ENCODE peak calls at places on chromosome 22, in six cellular contexts. One of them, this sample, is unnamed.

GRCh38 chr22:36056980-36057379 is 28.4 kb upstream of the RBFOX2 start:
- DNase-seq in pancreas: no peak
- DNase-seq in BE2C: no peak
- DNase-seq in GM23338: no peak
- DNase-seq in astrocyte of the spinal cord: no peak
- DNase-seq in fibroblast of mammary gland: peak
- DNase-seq in this sample: no peak

GRCh38 chr22:43209971-43210370 is 23.0 kb upstream of the TTLL12 start:
- DNase-seq in pancreas: no peak
- DNase-seq in BE2C: no peak
- DNase-seq in GM23338: no peak
- DNase-seq in astrocyte of the spinal cord: no peak
- DNase-seq in fibroblast of mammary gland: no peak
- DNase-seq in this sample: no peak

GRCh38 chr22:22064580-22064979 is 82.0 kb upstream of the TOP3B start:
- DNase-seq in pancreas: no peak
- DNase-seq in BE2C: no peak
- DNase-seq in GM23338: no peak
- DNase-seq in astrocyte of the spinal cord: no peak
- DNase-seq in fibroblast of mammary gland: no peak
- DNase-seq in this sample: no peak

GRCh38 chr22:43404673-43405385 is 7.0 kb upstream of the MPPED1 start:
- DNase-seq in pancreas: no peak
- DNase-seq in BE2C: no peak
- DNase-seq in GM23338: no peak
- DNase-seq in astrocyte of the spinal cord: no peak
- DNase-seq in fibroblast of mammary gland: no peak
- DNase-seq in this sample: no peak

GRCh38 chr22:47067911-47068654 is 305.6 kb downstream of the TBC1D22A start:
- DNase-seq in pancreas: no peak
- DNase-seq in BE2C: no peak
- DNase-seq in GM23338: no peak
- DNase-seq in astrocyte of the spinal cord: no peak
- DNase-seq in fibroblast of mammary gland: no peak
- DNase-seq in this sample: no peak

GRCh38 chr22:28021116-28021997 is 102.3 kb upstream of the PITPNB start:
- DNase-seq in pancreas: peak
- DNase-seq in BE2C: no peak
- DNase-seq in GM23338: no peak
- DNase-seq in astrocyte of the spinal cord: no peak
- DNase-seq in fibroblast of mammary gland: no peak
- DNase-seq in this sample: no peak

GRCh38 chr22:23622634-23623033 is 9.5 kb downstream of the DRICH1 start:
- DNase-seq in pancreas: no peak
- DNase-seq in BE2C: no peak
- DNase-seq in GM23338: no peak
- DNase-seq in astrocyte of the spinal cord: no peak
- DNase-seq in fibroblast of mammary gland: no peak
- DNase-seq in this sample: no peak

GRCh38 chr22:47854226-47854625 is 1091.8 kb downstream of the TBC1D22A start:
- DNase-seq in pancreas: no peak
- DNase-seq in BE2C: no peak
- DNase-seq in GM23338: no peak
- DNase-seq in astrocyte of the spinal cord: no peak
- DNase-seq in fibroblast of mammary gland: no peak
- DNase-seq in this sample: no peak

GRCh38 chr22:28430656-28431055 is 249.0 kb downstream of the TTC28 start:
- DNase-seq in pancreas: no peak
- DNase-seq in BE2C: no peak
- DNase-seq in GM23338: no peak
- DNase-seq in astrocyte of the spinal cord: no peak
- DNase-seq in fibroblast of mammary gland: no peak
- DNase-seq in this sample: no peak

GRCh38 chr22:33049125-33049729 is 9.0 kb downstream of the SYN3 start:
- DNase-seq in pancreas: peak
- DNase-seq in BE2C: peak
- DNase-seq in GM23338: peak
- DNase-seq in astrocyte of the spinal cord: peak
- DNase-seq in fibroblast of mammary gland: peak
- DNase-seq in this sample: peak

GRCh38 chr22:21714059-21714770 is 21.4 kb downstream of the YPEL1 start:
- DNase-seq in pancreas: peak
- DNase-seq in BE2C: no peak
- DNase-seq in GM23338: no peak
- DNase-seq in astrocyte of the spinal cord: no peak
- DNase-seq in fibroblast of mammary gland: no peak
- DNase-seq in this sample: no peak

GRCh38 chr22:42432818-42433217 is 615 bp upstream of the NFAM1 start:
- DNase-seq in pancreas: no peak
- DNase-seq in BE2C: no peak
- DNase-seq in GM23338: no peak
- DNase-seq in astrocyte of the spinal cord: no peak
- DNase-seq in fibroblast of mammary gland: no peak
- DNase-seq in this sample: no peak

GRCh38 chr22:42261266-42261665 is 9.2 kb downstream of the TCF20 start:
- DNase-seq in pancreas: no peak
- DNase-seq in BE2C: no peak
- DNase-seq in GM23338: no peak
- DNase-seq in astrocyte of the spinal cord: peak
- DNase-seq in fibroblast of mammary gland: peak
- DNase-seq in this sample: no peak

GRCh38 chr22:22692707-22693530 is 48.5 kb downstream of the GGTLC2 start:
- DNase-seq in pancreas: peak
- DNase-seq in BE2C: peak
- DNase-seq in GM23338: peak
- DNase-seq in astrocyte of the spinal cord: peak
- DNase-seq in fibroblast of mammary gland: peak
- DNase-seq in this sample: no peak

GRCh38 chr22:43841742-43842141 is 20.6 kb downstream of the SULT4A1 start:
- DNase-seq in pancreas: no peak
- DNase-seq in BE2C: no peak
- DNase-seq in GM23338: no peak
- DNase-seq in astrocyte of the spinal cord: no peak
- DNase-seq in fibroblast of mammary gland: no peak
- DNase-seq in this sample: no peak

GRCh38 chr22:21016644-21017420 is 1.9 kb downstream of the P2RX6 start:
- DNase-seq in pancreas: no peak
- DNase-seq in BE2C: no peak
- DNase-seq in GM23338: no peak
- DNase-seq in astrocyte of the spinal cord: no peak
- DNase-seq in fibroblast of mammary gland: no peak
- DNase-seq in this sample: no peak

GRCh38 chr22:43474161-43475101 is 62.6 kb downstream of the MPPED1 start:
- DNase-seq in pancreas: no peak
- DNase-seq in BE2C: no peak
- DNase-seq in GM23338: no peak
- DNase-seq in astrocyte of the spinal cord: no peak
- DNase-seq in fibroblast of mammary gland: no peak
- DNase-seq in this sample: no peak

GRCh38 chr22:48236261-48236660 is 1473.8 kb downstream of the TBC1D22A start:
- DNase-seq in pancreas: no peak
- DNase-seq in BE2C: no peak
- DNase-seq in GM23338: no peak
- DNase-seq in astrocyte of the spinal cord: no peak
- DNase-seq in fibroblast of mammary gland: no peak
- DNase-seq in this sample: no peak

GRCh38 chr22:44172370-44173108 is 8.2 kb upstream of the PARVG start:
- DNase-seq in pancreas: peak
- DNase-seq in BE2C: no peak
- DNase-seq in GM23338: peak
- DNase-seq in astrocyte of the spinal cord: no peak
- DNase-seq in fibroblast of mammary gland: peak
- DNase-seq in this sample: no peak

GRCh38 chr22:35037089-35037488 is 28.9 kb upstream of the ISX start:
- DNase-seq in pancreas: no peak
- DNase-seq in BE2C: no peak
- DNase-seq in GM23338: peak
- DNase-seq in astrocyte of the spinal cord: no peak
- DNase-seq in fibroblast of mammary gland: no peak
- DNase-seq in this sample: no peak

GRCh38 chr22:28951969-28952521 is 68.7 kb downstream of the ZNRF3 start:
- DNase-seq in pancreas: no peak
- DNase-seq in BE2C: no peak
- DNase-seq in GM23338: peak
- DNase-seq in astrocyte of the spinal cord: peak
- DNase-seq in fibroblast of mammary gland: peak
- DNase-seq in this sample: no peak

GRCh38 chr22:43411981-43412807 is at the start of gene MPPED1:
- DNase-seq in pancreas: no peak
- DNase-seq in BE2C: no peak
- DNase-seq in GM23338: peak
- DNase-seq in astrocyte of the spinal cord: no peak
- DNase-seq in fibroblast of mammary gland: no peak
- DNase-seq in this sample: no peak

GRCh38 chr22:23705358-23705757 is 14.5 kb downstream of the RGL4 start:
- DNase-seq in pancreas: no peak
- DNase-seq in BE2C: no peak
- DNase-seq in GM23338: no peak
- DNase-seq in astrocyte of the spinal cord: no peak
- DNase-seq in fibroblast of mammary gland: no peak
- DNase-seq in this sample: no peak

GRCh38 chr22:33883561-33883960 is 36.7 kb downstream of the LARGE1 start:
- DNase-seq in pancreas: no peak
- DNase-seq in BE2C: no peak
- DNase-seq in GM23338: no peak
- DNase-seq in astrocyte of the spinal cord: no peak
- DNase-seq in fibroblast of mammary gland: no peak
- DNase-seq in this sample: no peak

GRCh38 chr22:21775061-21775460 is 39.5 kb upstream of the YPEL1 start:
- DNase-seq in pancreas: no peak
- DNase-seq in BE2C: no peak
- DNase-seq in GM23338: no peak
- DNase-seq in astrocyte of the spinal cord: peak
- DNase-seq in fibroblast of mammary gland: peak
- DNase-seq in this sample: no peak

GRCh38 chr22:34804588-34804987 is 261.4 kb upstream of the ISX start:
- DNase-seq in pancreas: no peak
- DNase-seq in BE2C: no peak
- DNase-seq in GM23338: peak
- DNase-seq in astrocyte of the spinal cord: no peak
- DNase-seq in fibroblast of mammary gland: no peak
- DNase-seq in this sample: no peak

GRCh38 chr22:23053912-23054530 is 16.3 kb upstream of the GNAZ start:
- DNase-seq in pancreas: no peak
- DNase-seq in BE2C: no peak
- DNase-seq in GM23338: no peak
- DNase-seq in astrocyte of the spinal cord: no peak
- DNase-seq in fibroblast of mammary gland: no peak
- DNase-seq in this sample: no peak

GRCh38 chr22:20905415-20906386 is 11.5 kb upstream of the CRKL start:
- DNase-seq in pancreas: no peak
- DNase-seq in BE2C: no peak
- DNase-seq in GM23338: no peak
- DNase-seq in astrocyte of the spinal cord: no peak
- DNase-seq in fibroblast of mammary gland: peak
- DNase-seq in this sample: no peak

GRCh38 chr22:32395107-32395506 is 16.9 kb downstream of the RTCB start:
- DNase-seq in pancreas: no peak
- DNase-seq in BE2C: no peak
- DNase-seq in GM23338: no peak
- DNase-seq in astrocyte of the spinal cord: no peak
- DNase-seq in fibroblast of mammary gland: no peak
- DNase-seq in this sample: no peak

GRCh38 chr22:22432479-22432878 is 76.1 kb downstream of the ZNF280B start:
- DNase-seq in pancreas: no peak
- DNase-seq in BE2C: no peak
- DNase-seq in GM23338: no peak
- DNase-seq in astrocyte of the spinal cord: no peak
- DNase-seq in fibroblast of mammary gland: no peak
- DNase-seq in this sample: no peak

GRCh38 chr22:47401976-47402770 is 639.7 kb downstream of the TBC1D22A start:
- DNase-seq in pancreas: no peak
- DNase-seq in BE2C: no peak
- DNase-seq in GM23338: no peak
- DNase-seq in astrocyte of the spinal cord: no peak
- DNase-seq in fibroblast of mammary gland: no peak
- DNase-seq in this sample: no peak

GRCh38 chr22:24591286-24591830 is 1.5 kb downstream of the LRRC75B start:
- DNase-seq in pancreas: no peak
- DNase-seq in BE2C: no peak
- DNase-seq in GM23338: no peak
- DNase-seq in astrocyte of the spinal cord: no peak
- DNase-seq in fibroblast of mammary gland: no peak
- DNase-seq in this sample: no peak

GRCh38 chr22:45285431-45286058 is 796 bp downstream of the UPK3A start:
- DNase-seq in pancreas: no peak
- DNase-seq in BE2C: no peak
- DNase-seq in GM23338: peak
- DNase-seq in astrocyte of the spinal cord: no peak
- DNase-seq in fibroblast of mammary gland: no peak
- DNase-seq in this sample: no peak
- TF ChIP-seq CTCF in pancreas: no peak
- TF ChIP-seq CTCF in BE2C: no peak
- TF ChIP-seq CTCF in GM23338: peak
- TF ChIP-seq CTCF in astrocyte of the spinal cord: no peak
- TF ChIP-seq CTCF in fibroblast of mammary gland: no peak
- TF ChIP-seq CTCF in this sample: no peak

GRCh38 chr22:50342651-50343540 is at the start of gene PPP6R2:
- DNase-seq in pancreas: peak
- DNase-seq in BE2C: peak
- DNase-seq in GM23338: peak
- DNase-seq in astrocyte of the spinal cord: peak
- DNase-seq in fibroblast of mammary gland: peak
- DNase-seq in this sample: no peak
- TF ChIP-seq CTCF in pancreas: no peak
- TF ChIP-seq CTCF in BE2C: no peak
- TF ChIP-seq CTCF in GM23338: no peak
- TF ChIP-seq CTCF in astrocyte of the spinal cord: no peak
- TF ChIP-seq CTCF in fibroblast of mammary gland: no peak
- TF ChIP-seq CTCF in this sample: no peak

GRCh38 chr22:19341500-19341899 is 50.0 kb upstream of the CLTCL1 start:
- DNase-seq in pancreas: no peak
- DNase-seq in BE2C: no peak
- DNase-seq in GM23338: no peak
- DNase-seq in astrocyte of the spinal cord: no peak
- DNase-seq in fibroblast of mammary gland: no peak
- DNase-seq in this sample: no peak
- TF ChIP-seq CTCF in pancreas: no peak
- TF ChIP-seq CTCF in BE2C: no peak
- TF ChIP-seq CTCF in GM23338: no peak
- TF ChIP-seq CTCF in astrocyte of the spinal cord: no peak
- TF ChIP-seq CTCF in fibroblast of mammary gland: no peak
- TF ChIP-seq CTCF in this sample: no peak

DNA sequence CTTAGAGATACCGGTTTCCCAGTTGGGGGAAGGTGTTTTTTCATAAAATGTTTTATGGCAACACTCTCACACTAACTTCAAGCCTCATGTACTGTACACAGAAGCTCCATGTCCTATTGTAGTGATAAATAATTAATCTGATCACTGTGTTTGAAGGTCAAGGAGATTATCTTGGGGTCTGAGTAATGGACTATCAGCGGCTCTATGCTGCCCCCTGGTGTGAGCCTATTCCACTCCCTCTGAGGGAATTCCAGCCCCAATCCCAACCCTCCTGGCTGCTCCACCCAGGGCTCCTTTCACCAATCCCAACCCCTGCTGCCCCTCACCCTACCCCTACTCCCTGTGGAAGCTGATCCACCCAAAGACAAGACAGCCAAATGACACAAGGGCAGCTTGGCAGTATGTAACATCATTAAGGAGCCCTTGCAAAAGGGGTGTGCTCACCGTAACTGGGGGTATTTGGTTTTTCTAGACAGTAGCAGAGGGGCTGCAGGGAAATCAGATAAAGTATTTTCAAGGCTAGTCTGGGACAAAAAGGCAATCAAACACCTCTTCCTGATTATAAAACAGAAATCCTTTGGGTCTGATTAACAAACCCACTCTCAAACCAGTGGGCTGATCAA is 22.3 kb downstream of the HPS4 start:
- DNase-seq in pancreas: peak
- DNase-seq in BE2C: peak
- DNase-seq in GM23338: peak
- DNase-seq in astrocyte of the spinal cord: no peak
- DNase-seq in fibroblast of mammary gland: peak
- DNase-seq in this sample: no peak
- TF ChIP-seq CTCF in pancreas: peak
- TF ChIP-seq CTCF in BE2C: peak
- TF ChIP-seq CTCF in GM23338: peak
- TF ChIP-seq CTCF in astrocyte of the spinal cord: peak
- TF ChIP-seq CTCF in fibroblast of mammary gland: peak
- TF ChIP-seq CTCF in this sample: peak